ENCODE peak calls at places on chromosomes 12 and 14, in seven cellular contexts. S, M, H, O, P, D and C are unnamed samples.

GRCh38 chr12:11838403-11838802 is 188.9 kb downstream of the ETV6 start:
- ATAC-seq in P (no peak), S (peak), O (no peak), H (no peak), M (peak), D (no peak), C (no peak)

GRCh38 chr12:119274636-119275065 is 59.9 kb upstream of the CCDC60 start:
- ATAC-seq in H (no peak), O (no peak), D (no peak), P (no peak), M (no peak), S (peak), C (no peak)

GRCh38 chr14:29168149-29168548 is 401.6 kb downstream of the FOXG1 start:
- ATAC-seq in M (peak), O (no peak), P (no peak), H (no peak), D (no peak), S (no peak), C (no peak)

GRCh38 chr12:92417343-92417742 is 271.7 kb upstream of the BTG1 start:
- ATAC-seq in M (no peak), D (no peak), S (no peak), H (no peak), P (no peak), O (no peak), C (no peak)

GRCh38 chr12:13152281-13152680 is 44.2 kb upstream of the EMP1 start:
- ATAC-seq in M (peak), S (peak), D (no peak), P (no peak), O (no peak), H (no peak), C (no peak)

GRCh38 chr14:68628605-68629310 is 164.1 kb downstream of the ZFP36L1 start:
- ATAC-seq in H (peak), P (peak), S (no peak), D (peak), O (peak), M (no peak), C (peak)

GRCh38 chr12:33438890-33439586 is 581 bp downstream of the SYT10 start:
- ATAC-seq in M (peak), H (no peak), P (no peak), D (no peak), O (no peak), S (no peak), C (peak)

GRCh38 chr12:8675471-8676083 is 13.0 kb upstream of the MFAP5 start:
- ATAC-seq in P (no peak), H (no peak), O (no peak), M (no peak), S (no peak), D (no peak), C (no peak)

GRCh38 chr12:92002673-92003382 is 142.8 kb downstream of the BTG1 start:
- ATAC-seq in M (no peak), P (no peak), D (peak), H (peak), O (no peak), S (peak), C (no peak)

GRCh38 chr14:66979083-66979974 is 209.9 kb upstream of the GARIN2 start:
- ATAC-seq in S (no peak), P (no peak), H (no peak), D (no peak), O (no peak), M (no peak), C (no peak)

GRCh38 chr12:49233842-49234526 is 30.9 kb upstream of the TUBA1C start:
- ATAC-seq in P (peak), D (no peak), M (peak), S (peak), H (no peak), O (no peak), C (no peak)

GRCh38 chr14:20472566-20473206 is 3.5 kb downstream of the PNP start:
- ATAC-seq in S (no peak), P (no peak), O (no peak), M (no peak), H (no peak), D (no peak), C (no peak)

GRCh38 chr12:7150841-7151240 is 20.7 kb downstream of the CLSTN3 start:
- ATAC-seq in H (no peak), S (no peak), P (no peak), D (no peak), O (no peak), M (no peak), C (no peak)

GRCh38 chr14:102499401-102500189 is 10.0 kb downstream of the ANKRD9 start:
- ATAC-seq in S (peak), D (no peak), H (no peak), M (peak), O (no peak), P (no peak), C (peak)

GRCh38 chr12:49979061-49979586 is 6.4 kb downstream of the AQP6 start:
- ATAC-seq in O (no peak), P (no peak), M (no peak), H (no peak), D (no peak), S (no peak), C (no peak)

GRCh38 chr14:65958664-65959562 is 527.3 kb upstream of the CCDC196 start:
- ATAC-seq in S (peak), H (peak), P (peak), D (peak), M (peak), O (peak), C (no peak)